ENCODE peak calls at places on chromosomes 2 and 18, in five cellular contexts. R is upper lobe of right lung, K is DND-41, B is fibroblast of lung, E is adrenal gland. F is an unnamed sample.

GRCh38 chr2:169683054-169683424 is 11.2 kb downstream of the CFAP210 start:
- DNase-seq in R (no peak), K (no peak), B (no peak), E (no peak), F (no peak)

GRCh38 chr2:228426502-228427216 is 245.2 kb upstream of the SPHKAP start:
- DNase-seq in R (no peak), K (no peak), B (peak; percentile 10), E (no peak), F (no peak)

GRCh38 chr18:76463872-76464271 is 31.2 kb downstream of the ZNF516 start:
- DNase-seq in R (no peak), K (no peak), B (no peak), E (no peak), F (no peak)

GRCh38 chr2:38146917-38147307 is 71.0 kb upstream of the CYP1B1 start:
- DNase-seq in R (no peak), K (no peak), B (peak; percentile 97), E (peak; percentile 87), F (no peak)

GRCh38 chr2:82182270-82182669 is 1877.7 kb upstream of the LRRTM1 start:
- DNase-seq in R (no peak), K (no peak), B (no peak), E (no peak), F (no peak)

GRCh38 chr2:24315669-24316068 is 44.7 kb downstream of the ITSN2 start:
- DNase-seq in R (no peak), K (no peak), B (no peak), E (no peak), F (no peak)

GRCh38 chr2:236685979-236686520 is 116.4 kb downstream of the ACKR3 start:
- DNase-seq in R (no peak), K (no peak), B (no peak), E (no peak), F (no peak)

GRCh38 chr2:159256159-159256558 is 30.3 kb downstream of the WDSUB1 start:
- DNase-seq in R (no peak), K (no peak), B (peak; percentile 78), E (no peak), F (no peak)

GRCh38 chr2:227479865-227480475 is 8.0 kb downstream of the AGFG1 start:
- DNase-seq in R (no peak), K (no peak), B (peak; percentile 72), E (no peak), F (no peak)

GRCh38 chr2:158359846-158360245 is 96.7 kb downstream of the CCDC148 start:
- DNase-seq in R (no peak), K (no peak), B (no peak), E (no peak), F (no peak)

GRCh38 chr2:102057502-102058292 is 65.9 kb downstream of the IL1R2 start:
- DNase-seq in R (no peak), K (no peak), B (peak; percentile 85), E (peak; percentile 51), F (no peak)

GRCh38 chr2:113370478-113371091 is 66.9 kb upstream of the ZNG1B start:
- DNase-seq in R (no peak), K (peak; percentile 53), B (peak; percentile 83), E (peak; percentile 67), F (peak; percentile 14)

GRCh38 chr18:74896390-74896991 is 298.8 kb downstream of the ZNF407 start:
- DNase-seq in R (peak; percentile 63), K (peak; percentile 9), B (no peak), E (peak; percentile 26), F (peak; percentile 31)

DNA sequence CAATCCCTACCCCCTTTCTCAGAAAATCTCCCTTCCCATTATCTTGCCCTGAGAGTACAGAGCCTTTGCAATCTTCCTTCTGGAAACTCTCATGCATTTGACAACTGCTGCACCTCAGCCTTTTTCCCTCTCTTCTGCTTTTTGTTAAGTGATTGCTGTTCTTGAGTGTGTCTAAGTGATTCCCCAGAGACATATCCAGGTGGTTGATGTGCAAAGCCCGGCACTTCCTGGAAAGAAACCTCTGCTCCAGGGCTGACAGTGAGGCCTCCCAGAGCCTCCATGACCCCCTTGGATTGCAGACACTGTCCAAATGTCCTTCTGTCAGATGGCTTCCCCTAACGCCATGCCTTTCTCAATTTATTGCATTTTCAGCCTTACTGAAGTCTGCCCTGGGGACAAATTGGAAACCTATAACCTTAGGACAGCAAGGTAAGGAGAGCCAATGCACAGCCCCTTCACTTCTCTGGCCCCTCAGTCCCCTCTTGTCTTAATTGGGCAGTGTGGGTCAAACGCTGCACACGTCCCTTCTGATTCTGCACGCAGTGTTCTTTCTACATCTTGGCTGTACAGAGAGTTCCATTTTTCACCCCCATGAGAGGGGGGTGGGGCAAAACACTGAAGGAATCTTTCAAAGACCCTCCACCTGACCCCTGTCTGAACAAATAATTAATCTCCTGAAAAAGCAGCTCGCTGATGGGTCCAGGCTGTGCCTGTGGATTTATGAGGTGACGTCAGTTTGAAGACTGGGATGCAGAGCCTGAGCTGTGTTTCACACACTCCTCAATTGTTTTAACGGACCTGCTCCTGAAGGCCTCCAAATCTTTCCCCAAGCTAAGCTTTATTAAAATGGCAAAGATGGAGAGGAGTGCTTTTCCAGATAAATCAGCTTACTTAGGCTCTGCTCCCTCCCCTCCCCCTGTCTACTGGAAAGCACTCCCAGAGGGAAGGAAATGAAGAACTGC is 389.9 kb upstream of the TNP1 start:
- DNase-seq in R (no peak), K (no peak), B (peak; percentile 93), E (peak; percentile 21), F (no peak)
- H3K4me1 ChIP-seq in R (peaks cover 19% of the 10 kb centered on the region), K (no peaks in the 10 kb centered on the region), B (peaks cover 13% of the 10 kb centered on the region), E (peaks cover 5% of the 10 kb centered on the region), F (no peaks in the 10 kb centered on the region)

GRCh38 chr2:45886229-45886663 is 234.8 kb downstream of the PRKCE start:
- DNase-seq in R (no peak), K (no peak), B (no peak), E (no peak), F (no peak)

GRCh38 chr2:45889620-45890019 is 238.1 kb downstream of the PRKCE start:
- DNase-seq in R (no peak), K (no peak), B (no peak), E (no peak), F (no peak)

GRCh38 chr2:45888641-45889040 is 237.2 kb downstream of the PRKCE start:
- DNase-seq in R (no peak), K (no peak), B (no peak), E (no peak), F (no peak)

GRCh38 chr2:45889053-45889452 is 237.6 kb downstream of the PRKCE start:
- DNase-seq in R (no peak), K (peak; percentile 79), B (peak; percentile 65), E (peak; percentile 35), F (no peak)

GRCh38 chr2:45888167-45888566 is 236.7 kb downstream of the PRKCE start:
- DNase-seq in R (no peak), K (no peak), B (peak; percentile 80), E (no peak), F (no peak)
- H3K27ac ChIP-seq in R (peak overlapping the region; percentile 79), K (no peak overlapping the region), B (no peak overlapping the region), E (no peak overlapping the region), F (no peak overlapping the region)

DNA sequence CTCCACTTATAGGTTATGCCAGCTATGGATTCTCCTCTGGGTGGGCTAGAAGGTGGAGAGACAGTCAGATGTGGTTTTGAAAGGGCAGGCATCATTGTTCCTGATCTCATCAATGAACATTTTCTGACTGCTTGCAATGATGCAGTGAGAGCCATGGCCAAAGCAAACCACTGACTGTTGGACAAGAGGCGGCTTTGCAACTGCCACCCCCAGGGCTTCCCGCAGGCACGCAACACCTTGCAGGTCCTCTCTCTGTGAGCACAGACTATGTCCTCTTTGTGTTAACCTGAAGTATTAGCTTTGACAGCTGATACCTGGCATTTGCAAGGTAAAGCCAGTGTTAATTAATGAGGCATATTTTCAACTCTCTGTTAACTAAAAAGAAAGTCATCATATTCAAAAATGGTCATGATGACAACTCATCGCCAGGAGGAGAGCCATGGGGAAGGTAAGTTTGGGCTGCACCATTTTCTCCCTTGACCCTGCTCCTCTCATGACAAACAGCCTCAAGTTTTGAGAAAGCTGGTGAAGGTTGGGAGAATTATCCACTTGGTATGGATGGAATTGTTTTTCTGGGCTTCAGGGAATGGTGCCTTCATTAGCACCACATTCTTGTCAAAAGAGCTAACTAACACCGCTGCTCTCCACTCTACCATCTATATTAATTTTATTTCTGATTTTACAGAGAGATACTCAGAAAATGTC is 14.9 kb upstream of the FAM124B start:
- DNase-seq in R (no peak), K (no peak), B (no peak), E (no peak), F (no peak)
- H3K9me3 ChIP-seq in R (no peaks in the 10 kb centered on the region), K (no peaks in the 10 kb centered on the region), B (no peaks in the 10 kb centered on the region), E (no peaks in the 10 kb centered on the region), F (no peaks in the 10 kb centered on the region)

GRCh38 chr18:49819071-49819662 is 5.8 kb upstream of the ACAA2 start:
- DNase-seq in R (no peak), K (no peak), B (no peak), E (no peak), F (no peak)
- H3K4me1 ChIP-seq in R (peaks cover 10% of the 10 kb centered on the region), K (peaks cover 20% of the 10 kb centered on the region), B (no peaks in the 10 kb centered on the region), E (no peaks in the 10 kb centered on the region), F (peaks cover 54% of the 10 kb centered on the region)

GRCh38 chr18:3036108-3036507 is 23.2 kb upstream of the LPIN2 start:
- DNase-seq in R (no peak), K (no peak), B (no peak), E (no peak), F (no peak)

GRCh38 chr18:3035635-3036034 is 22.7 kb upstream of the LPIN2 start:
- DNase-seq in R (no peak), K (no peak), B (no peak), E (no peak), F (no peak)

GRCh38 chr18:3040881-3041280 is 27.9 kb upstream of the LPIN2 start:
- DNase-seq in R (no peak), K (no peak), B (no peak), E (no peak), F (no peak)

GRCh38 chr18:3040183-3040582 is 27.2 kb upstream of the LPIN2 start:
- DNase-seq in R (no peak), K (no peak), B (no peak), E (no peak), F (no peak)

GRCh38 chr18:3037423-3037915 is 24.5 kb upstream of the LPIN2 start:
- DNase-seq in R (no peak), K (no peak), B (peak; percentile 76), E (no peak), F (no peak)
- H3K27ac ChIP-seq in R (peak overlapping the region; percentile 75), K (no peak overlapping the region), B (no peak overlapping the region), E (peak overlapping the region; percentile 58), F (peak overlapping the region; percentile 40)

GRCh38 chr2:134668821-134669220 is 50.0 kb downstream of the TMEM163 start:
- DNase-seq in R (peak; percentile 81), K (peak; percentile 97), B (no peak), E (peak; percentile 31), F (peak; percentile 92)

GRCh38 chr2:134667541-134667940 is 51.3 kb downstream of the TMEM163 start:
- DNase-seq in R (no peak), K (no peak), B (no peak), E (no peak), F (no peak)

GRCh38 chr2:134669731-134670669 is 48.8 kb downstream of the TMEM163 start:
- DNase-seq in R (peak; percentile 89), K (peak; percentile 85), B (no peak), E (peak; percentile 83), F (peak; percentile 92)

GRCh38 chr2:134665729-134666506 is 52.9 kb downstream of the TMEM163 start:
- DNase-seq in R (no peak), K (peak; percentile 44), B (no peak), E (no peak), F (no peak)

GRCh38 chr2:134667081-134667480 is 51.7 kb downstream of the TMEM163 start:
- DNase-seq in R (no peak), K (no peak), B (no peak), E (no peak), F (no peak)
- H3K9me3 ChIP-seq in R (no peaks in the 10 kb centered on the region), K (no peaks in the 10 kb centered on the region), B (no peaks in the 10 kb centered on the region), E (no peaks in the 10 kb centered on the region), F (no peaks in the 10 kb centered on the region)

GRCh38 chr18:69941183-69941582 is 6.5 kb downstream of the CD226 start:
- DNase-seq in R (no peak), K (no peak), B (no peak), E (no peak), F (no peak)
- H3K4me1 ChIP-seq in R (no peaks in the 10 kb centered on the region), K (peaks cover 13% of the 10 kb centered on the region), B (no peaks in the 10 kb centered on the region), E (peaks cover 5% of the 10 kb centered on the region), F (peaks cover 84% of the 10 kb centered on the region)

F was measured in CD8-positive, alpha-beta memory T cell.